ENCODE peak calls at places on chromosomes 3 and 15, in four cellular contexts. C is fibroblast of mammary gland, M is foreskin fibroblast, L is COR-L47. T is an unnamed sample.

GRCh38 chr3:156728267-156728985 is 54.0 kb downstream of the TIPARP start:
- DNase-seq in M (peak; percentile 55), C (peak; percentile 77), L (peak; percentile 95), T (no peak)

GRCh38 chr3:16498130-16498890 is 15.2 kb downstream of the RFTN1 start:
- DNase-seq in L (no peak), C (no peak), M (no peak), T (no peak)

GRCh38 chr3:70982274-70982673 is 601.3 kb downstream of the FOXP1 start:
- DNase-seq in M (no peak), C (peak; percentile 63), L (no peak), T (no peak)

GRCh38 chr3:177802151-177802900 is 605.0 kb upstream of the TBL1XR1 start:
- DNase-seq in M (peak; percentile 32), L (no peak), C (peak; percentile 74), T (no peak)

GRCh38 chr3:99620976-99621375 is 17.4 kb upstream of the COL8A1 start:
- DNase-seq in M (peak; percentile 26), C (no peak), L (no peak), T (no peak)

GRCh38 chr15:40339621-40339945 is 1.2 kb downstream of the CCDC9B start:
- DNase-seq in M (no peak), L (no peak), C (no peak), T (no peak)

GRCh38 chr3:71495708-71496472 is 87.6 kb downstream of the FOXP1 start:
- DNase-seq in M (peak; percentile 77), L (no peak), C (peak; percentile 95), T (peak; percentile 32)

GRCh38 chr15:74573987-74574386 is 33.0 kb downstream of the ARID3B start:
- DNase-seq in C (peak; percentile 40), L (no peak), M (no peak), T (no peak)

GRCh38 chr3:57158316-57158715 is 6.8 kb downstream of the IL17RD start:
- DNase-seq in M (no peak), C (no peak), L (no peak), T (peak; percentile 68)

GRCh38 chr3:153640689-153641308 is 478.8 kb downstream of the RAP2B start:
- DNase-seq in M (no peak), C (no peak), L (peak; percentile 28), T (peak; percentile 24)

GRCh38 chr3:165194477-165195135 is 1.6 kb downstream of the SLITRK3 start:
- DNase-seq in C (no peak), M (no peak), L (no peak), T (peak; percentile 28)

GRCh38 chr3:160758929-160759577 is 3.0 kb downstream of the PPM1L start:
- DNase-seq in C (no peak), L (no peak), M (no peak), T (no peak)

GRCh38 chr3:59641169-59641914 is 591.5 kb upstream of the CFAP20DC start:
- DNase-seq in L (no peak), C (peak; percentile 65), M (no peak), T (no peak)

GRCh38 chr3:71168961-71169411 is 414.5 kb downstream of the FOXP1 start:
- DNase-seq in M (no peak), C (peak; percentile 49), L (peak; percentile 10), T (peak; percentile 71)

GRCh38 chr3:4722103-4722502 is 229.0 kb downstream of the ITPR1 start:
- DNase-seq in C (peak; percentile 85), M (no peak), L (no peak), T (peak; percentile 63)

GRCh38 chr3:72171461-72171860 is 386.5 kb upstream of the PROK2 start:
- DNase-seq in L (no peak), C (peak; percentile 70), M (no peak), T (no peak)

GRCh38 chr3:50572158-50572557 is 2.8 kb downstream of the HEMK1 start:
- DNase-seq in M (peak; percentile 52), L (no peak), C (peak; percentile 68), T (peak; percentile 85)

GRCh38 chr3:180274536-180274935 is 237.8 kb upstream of the PEX5L start:
- DNase-seq in M (no peak), C (no peak), L (no peak), T (no peak)

GRCh38 chr3:171460226-171461086 is at the start of gene TNIK:
- DNase-seq in C (peak; percentile 79), M (peak; percentile 85), L (peak; percentile 84), T (peak; percentile 95)

GRCh38 chr15:95021816-95022215 is 790.5 kb downstream of the MCTP2 start:
- DNase-seq in M (no peak), L (no peak), C (no peak), T (no peak)

GRCh38 chr15:55774113-55774970 is 31.4 kb upstream of the PRTG start:
- DNase-seq in C (peak; percentile 34), M (no peak), L (no peak), T (peak; percentile 77)

GRCh38 chr3:20574746-20575145 is 388.7 kb upstream of the SGO1 start:
- DNase-seq in M (peak; percentile 79), C (peak; percentile 87), L (no peak), T (no peak)